ENCODE peak calls at places on chromosome 15, in nine cellular contexts. Q is Panc1, J is fibroblast of lung, S is tibial artery, P is stomach, W is right cardiac atrium, B is esophagus muscularis mucosa, H is heart right ventricle, T is OCI-LY7. F is an unnamed sample. For H3K9me3, the result is how much of the 10 kb centered on the place peaks cover.

GRCh38 chr15:52144656-52145055 is 32.1 kb upstream of the BCL2L10 start:
- DNase-seq in Q (no peak), J (peak), S (no peak), P (no peak), W (no peak), B (no peak), H (no peak), T (no peak), F (no peak)

GRCh38 chr15:72936237-72936636 is 116.0 kb upstream of the NEO1 start:
- DNase-seq in Q (no peak), J (no peak), S (no peak), P (no peak), W (no peak), B (no peak), H (no peak), T (no peak), F (no peak)

GRCh38 chr15:37490707-37491106 is 390.4 kb upstream of the MEIS2 start:
- DNase-seq in Q (no peak), J (no peak), S (no peak), P (no peak), W (no peak), B (no peak), H (no peak), T (no peak), F (no peak)

GRCh38 chr15:39720721-39721611 is 61.7 kb downstream of the FSIP1 start:
- DNase-seq in Q (no peak), J (peak), S (no peak), P (no peak), W (no peak), B (no peak), H (no peak), T (no peak), F (no peak)

GRCh38 chr15:42091753-42092665 is 2.4 kb downstream of the PLA2G4D start:
- DNase-seq in Q (no peak), J (no peak), S (no peak), P (no peak), W (no peak), B (no peak), H (no peak), T (no peak), F (no peak)

GRCh38 chr15:51731549-51732267 is 5.7 kb downstream of the LYSMD2 start:
- DNase-seq in Q (no peak), J (peak), S (no peak), P (peak), W (no peak), B (peak), H (peak), T (peak), F (no peak)

GRCh38 chr15:80906159-80906775 is 83.4 kb downstream of the MESD start:
- DNase-seq in Q (no peak), J (peak), S (no peak), P (no peak), W (no peak), B (no peak), H (no peak), T (no peak), F (no peak)

GRCh38 chr15:63463030-63463429 is 41.4 kb upstream of the USP3 start:
- DNase-seq in Q (no peak), J (no peak), S (no peak), P (no peak), W (no peak), B (no peak), H (no peak), T (no peak), F (no peak)

GRCh38 chr15:79922512-79923067 is 25.8 kb upstream of the MTHFS start:
- DNase-seq in Q (no peak), J (no peak), S (no peak), P (no peak), W (no peak), B (no peak), H (no peak), T (no peak), F (no peak)

GRCh38 chr15:33910741-33911140 is 57.6 kb upstream of the CHRM5 start:
- DNase-seq in Q (no peak), J (peak), S (no peak), P (no peak), W (no peak), B (no peak), H (no peak), T (no peak), F (no peak)

GRCh38 chr15:58074452-58074851 is 8.9 kb upstream of the ALDH1A2 start:
- DNase-seq in Q (no peak), J (no peak), S (no peak), P (no peak), W (no peak), B (no peak), H (no peak), T (peak), F (no peak)

GRCh38 chr15:75583689-75584088 is 4.6 kb upstream of the PTPN9 start:
- DNase-seq in Q (no peak), J (no peak), S (no peak), P (no peak), W (peak), B (no peak), H (no peak), T (no peak), F (no peak)

GRCh38 chr15:77187751-77188464 is 117.0 kb upstream of the TSPAN3 start:
- DNase-seq in Q (no peak), J (peak), S (no peak), P (no peak), W (peak), B (no peak), H (peak), T (peak), F (no peak)

GRCh38 chr15:92845109-92845508 is 55.0 kb upstream of the CHD2 start:
- DNase-seq in Q (no peak), J (peak), S (no peak), P (no peak), W (no peak), B (no peak), H (no peak), T (peak), F (no peak)

GRCh38 chr15:40044717-40045571 is 6.0 kb upstream of the SRP14 start:
- DNase-seq in Q (no peak), J (peak), S (peak), P (peak), W (peak), B (peak), H (peak), T (peak), F (peak)

GRCh38 chr15:45199136-45199810 is 11.5 kb upstream of the SHF start:
- DNase-seq in Q (peak), J (peak), S (no peak), P (no peak), W (peak), B (no peak), H (no peak), T (peak), F (peak)

GRCh38 chr15:38325290-38325990 is 72.8 kb downstream of the SPRED1 start:
- DNase-seq in Q (no peak), J (peak), S (no peak), P (no peak), W (no peak), B (no peak), H (no peak), T (no peak), F (no peak)

GRCh38 chr15:70494861-70495571 is 268.3 kb downstream of the UACA start:
- DNase-seq in Q (peak), J (peak), S (no peak), P (no peak), W (no peak), B (no peak), H (no peak), T (no peak), F (no peak)

GRCh38 chr15:24746094-24746493 is 70.5 kb downstream of the NPAP1 start:
- DNase-seq in Q (no peak), J (no peak), S (no peak), P (no peak), W (no peak), B (no peak), H (no peak), T (no peak), F (no peak)

GRCh38 chr15:24747376-24747775 is 71.8 kb downstream of the NPAP1 start:
- DNase-seq in Q (no peak), J (no peak), S (no peak), P (no peak), W (no peak), B (no peak), H (no peak), T (no peak), F (no peak)

GRCh38 chr15:24745276-24745675 is 69.7 kb downstream of the NPAP1 start:
- DNase-seq in Q (no peak), J (no peak), S (no peak), P (no peak), W (no peak), B (no peak), H (no peak), T (no peak), F (no peak)

GRCh38 chr15:24752354-24752753 is 76.8 kb downstream of the NPAP1 start:
- DNase-seq in Q (no peak), J (no peak), S (no peak), P (no peak), W (no peak), B (no peak), H (no peak), T (no peak), F (no peak)

GRCh38 chr15:24748812-24749439 is 73.4 kb downstream of the NPAP1 start:
- DNase-seq in Q (no peak), J (no peak), S (no peak), P (no peak), W (no peak), B (no peak), H (no peak), T (no peak), F (no peak)
- H3K9me3 ChIP-seq in Q (under half), J (under half), S (under half), P (under half), W (under half), B (under half), H (under half), T (under half), F (under half)

GRCh38 chr15:90119367-90119766 is 17.1 kb upstream of the IDH2 start:
- DNase-seq in Q (no peak), J (no peak), S (no peak), P (no peak), W (no peak), B (no peak), H (no peak), T (no peak), F (no peak)

GRCh38 chr15:90113166-90113565 is 10.9 kb upstream of the IDH2 start:
- DNase-seq in Q (no peak), J (no peak), S (no peak), P (no peak), W (no peak), B (no peak), H (no peak), T (no peak), F (no peak)

GRCh38 chr15:90115783-90116182 is 13.5 kb upstream of the IDH2 start:
- DNase-seq in Q (no peak), J (no peak), S (no peak), P (no peak), W (no peak), B (no peak), H (no peak), T (no peak), F (no peak)

DNA sequence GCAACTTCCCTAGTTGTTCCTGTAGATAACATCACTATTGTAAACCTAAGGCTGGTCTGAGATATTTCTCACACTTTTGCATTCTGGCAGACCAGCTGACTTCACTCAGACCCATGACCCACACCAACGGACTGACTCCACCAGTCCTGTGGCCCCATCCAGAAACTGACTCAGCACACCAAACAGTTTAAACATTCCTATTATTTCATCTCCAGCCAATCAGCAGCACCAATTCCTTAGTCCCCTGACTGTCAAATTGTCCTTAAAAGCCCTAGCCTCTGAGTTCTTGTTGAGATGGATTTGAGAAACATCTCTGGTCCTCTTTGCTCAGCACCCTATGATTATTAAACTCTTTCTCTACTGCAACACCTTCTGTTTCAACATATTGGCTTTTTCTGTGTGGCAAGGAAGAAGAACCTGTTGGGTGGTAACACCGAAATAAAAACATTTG is 12.2 kb upstream of the IDH2 start:
- DNase-seq in Q (no peak), J (peak), S (no peak), P (no peak), W (no peak), B (no peak), H (no peak), T (no peak), F (no peak)
- H3K9me3 ChIP-seq in Q (under half), J (under half), S (under half), P (under half), W (under half), B (under half), H (under half), T (under half), F (under half)

DNA sequence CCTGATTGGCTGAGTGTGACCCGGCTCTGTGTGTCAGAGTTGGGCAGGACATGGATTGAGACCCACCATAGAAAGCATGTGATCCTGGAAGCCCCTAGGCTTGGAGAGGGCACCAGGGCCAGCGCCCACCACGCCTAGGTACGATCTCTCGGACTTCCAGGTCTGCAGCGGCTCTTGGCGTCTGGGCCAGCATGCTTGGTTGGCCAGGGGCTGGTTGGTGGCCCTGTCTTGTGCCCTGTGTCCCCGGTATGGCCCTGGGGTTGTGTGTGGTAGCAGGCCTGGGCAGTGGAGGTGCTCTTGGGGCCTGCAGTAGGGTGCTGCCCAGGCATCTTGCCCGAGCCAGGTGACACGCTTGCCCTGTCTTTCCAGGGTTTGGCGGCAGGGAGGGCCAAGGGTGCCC is 210.6 kb downstream of the UBE3A start:
- DNase-seq in Q (no peak), J (no peak), S (no peak), P (no peak), W (no peak), B (no peak), H (no peak), T (no peak), F (no peak)
- H3K9me3 ChIP-seq in Q (under half), J (under half), S (under half), P (half or more), W (under half), B (under half), H (under half), T (under half), F (under half)

GRCh38 chr15:23806980-23807379 is 119.9 kb upstream of the NDN start:
- DNase-seq in Q (no peak), J (no peak), S (no peak), P (no peak), W (no peak), B (no peak), H (no peak), T (no peak), F (no peak)
- H3K9me3 ChIP-seq in Q (under half), J (under half), S (under half), P (under half), W (under half), B (under half), H (under half), T (under half), F (under half)

GRCh38 chr15:85974348-85974705 is 105.3 kb upstream of the AGBL1 start:
- DNase-seq in Q (no peak), J (peak), S (no peak), P (no peak), W (no peak), B (no peak), H (no peak), T (no peak), F (no peak)
- H3K9me3 ChIP-seq in Q (under half), J (under half), S (under half), P (under half), W (under half), B (under half), H (under half), T (under half), F (under half)